ENCODE peak calls at places on chromosomes 5 and 9, in ten cellular contexts. I is AG08395; O is right cardiac atrium; E is globus pallidus; Q is activated naive CD4-positive, alpha-beta T cell; S is activated T-helper 1 cell treated with Interleukin-2 at 50 U/mL for 16 hours; B is ELR; N is putamen; W is NCI-H2081; H is posterior cingulate gyrus. T is an unnamed sample.

GRCh38 chr5:142313693-142314092 is 11.1 kb downstream of the SPRY4 start:
- DNase-seq in N (no peak), I (peak), B (no peak), Q (no peak), H (no peak), W (no peak), S (no peak), O (no peak), E (no peak), T (no peak)

GRCh38 chr5:132506094-132506692 is 15.6 kb upstream of the IRF1 start:
- DNase-seq in N (no peak), E (no peak), S (no peak), I (peak), Q (no peak), W (peak), O (no peak), B (peak), H (no peak), T (peak)

GRCh38 chr5:172145870-172146747 is 41.9 kb downstream of the STK10 start:
- DNase-seq in I (no peak), H (no peak), O (no peak), W (no peak), S (no peak), Q (no peak), N (no peak), B (no peak), E (no peak), T (no peak)

GRCh38 chr5:64505769-64506566 is at the start of gene RGS7BP:
- DNase-seq in Q (no peak), I (peak), W (peak), S (no peak), E (peak), O (peak), N (peak), B (peak), H (peak), T (peak)

GRCh38 chr5:170861295-170861854 is 443 bp upstream of the RANBP17 start:
- DNase-seq in W (no peak), E (no peak), Q (no peak), I (no peak), S (no peak), B (no peak), N (no peak), H (no peak), O (no peak), T (no peak)

GRCh38 chr5:78483809-78484521 is 123.5 kb downstream of the SCAMP1 start:
- DNase-seq in W (no peak), N (no peak), H (no peak), B (no peak), I (no peak), Q (no peak), O (no peak), S (no peak), E (peak), T (no peak)

GRCh38 chr9:17531642-17532254 is 47.1 kb upstream of the SH3GL2 start:
- DNase-seq in S (no peak), W (peak), I (peak), H (peak), Q (no peak), O (no peak), N (peak), B (peak), E (peak), T (peak)

GRCh38 chr5:178453224-178453623 is 137.0 kb downstream of the COL23A1 start:
- DNase-seq in O (no peak), N (no peak), W (no peak), E (no peak), B (peak), Q (no peak), H (no peak), S (no peak), I (peak), T (no peak)

GRCh38 chr5:144072518-144072927 is 97.9 kb downstream of the YIPF5 start:
- DNase-seq in H (no peak), I (peak), N (no peak), O (no peak), E (no peak), Q (no peak), S (no peak), B (peak), W (no peak), T (no peak)

T was measured in NCI-H1930.